ENCODE peak calls at places on chromosomes 4 and X, in eight cellular contexts. S is PC-3; R is kidney; M is upper lobe of left lung; E is endothelial cell of umbilical vein; A is osteoblast; H is CD8-positive, alpha-beta memory T cell; Z is aorta. K is an unnamed sample. For H3K36me3 and H3K4me1, the result is how much of the 10 kb centered on the place peaks cover.

GRCh38 chr4:183348706-183349659 is 26.8 kb upstream of the CLDN24 start:
- DNase-seq in A (peak), R (no peak), Z (no peak), S (peak), H (no peak), E (peak), M (peak), K (no peak)

GRCh38 chrX:68060506-68061205 is 372.6 kb downstream of the OPHN1 start:
- DNase-seq in M (no peak), H (no peak), A (no peak), Z (no peak), R (no peak), S (no peak), E (peak), K (no peak)

GRCh38 chr4:184168406-184169019 is 49.2 kb downstream of the ENPP6 start:
- DNase-seq in E (peak), S (peak), H (peak), Z (peak), A (peak), M (peak), R (peak), K (peak)

GRCh38 chr4:121714548-121714947 is 17.8 kb upstream of the ANXA5 start:
- DNase-seq in A (no peak), M (no peak), Z (no peak), R (no peak), S (no peak), E (peak), H (no peak), K (no peak)

GRCh38 chr4:137775701-137776100 is 243.4 kb upstream of the PCDH18 start:
- DNase-seq in R (no peak), Z (no peak), A (no peak), M (no peak), S (no peak), E (no peak), H (no peak), K (no peak)

GRCh38 chr4:88077911-88078310 is 70.5 kb downstream of the PKD2 start:
- DNase-seq in R (no peak), A (no peak), S (no peak), H (no peak), Z (no peak), E (no peak), M (no peak), K (no peak)

GRCh38 chrX:123835661-123836371 is 24.0 kb upstream of the XIAP start:
- DNase-seq in H (no peak), R (no peak), S (peak), Z (no peak), A (no peak), M (no peak), E (peak), K (no peak)

GRCh38 chr4:168304744-168305459 is 13.7 kb downstream of the DDX60 start:
- DNase-seq in H (no peak), M (no peak), E (peak), S (peak), R (no peak), Z (no peak), A (peak), K (no peak)

GRCh38 chr4:80219301-80220025 is 22.2 kb downstream of the PRDM8 start:
- DNase-seq in M (no peak), S (peak), H (no peak), E (no peak), A (no peak), Z (no peak), R (no peak), K (no peak)

GRCh38 chrX:107654778-107655761 is 26.8 kb downstream of the PRPS1 start:
- DNase-seq in Z (peak), S (peak), E (peak), H (peak), A (peak), M (peak), R (peak), K (peak)

GRCh38 chr4:139839664-139840063 is 174.0 kb downstream of the MGST2 start:
- DNase-seq in S (no peak), H (no peak), A (no peak), R (no peak), Z (no peak), E (no peak), M (no peak), K (no peak)

GRCh38 chr4:105605493-105605892 is 53.1 kb downstream of the ARHGEF38 start:
- DNase-seq in Z (no peak), R (no peak), M (no peak), A (peak), S (peak), H (no peak), E (no peak), K (no peak)

GRCh38 chr4:10006604-10007435 is 14.5 kb downstream of the SLC2A9 start:
- DNase-seq in M (peak), H (no peak), Z (no peak), E (peak), R (peak), S (peak), A (no peak), K (no peak)

GRCh38 chr4:168868044-168868855 is 141.8 kb downstream of the CBR4 start:
- DNase-seq in E (peak), S (peak), M (no peak), A (peak), R (no peak), Z (no peak), H (no peak), K (no peak)

GRCh38 chrX:40031861-40032422 is 65.8 kb downstream of the BCOR start:
- DNase-seq in S (peak), Z (no peak), E (no peak), M (no peak), H (no peak), A (no peak), R (no peak), K (no peak)

GRCh38 chr4:2574058-2574457 is 37.6 kb downstream of the FAM193A start:
- DNase-seq in S (no peak), M (no peak), H (no peak), R (no peak), A (no peak), Z (no peak), E (no peak), K (no peak)

GRCh38 chrX:67779099-67779498 is 235.3 kb downstream of the AR start:
- DNase-seq in E (no peak), Z (no peak), S (no peak), H (no peak), M (peak), A (no peak), R (no peak), K (no peak)

GRCh38 chr4:1113311-1114009 is at the start of gene RNF212:
- DNase-seq in M (no peak), E (peak), R (peak), H (peak), A (peak), Z (no peak), S (no peak), K (peak)

GRCh38 chr4:150769845-150770244 is 187.9 kb downstream of the MAB21L2 start:
- DNase-seq in E (no peak), R (no peak), M (no peak), Z (no peak), S (peak), H (no peak), A (peak), K (no peak)

GRCh38 chr4:108370291-108370690 is 201.6 kb upstream of the LEF1 start:
- DNase-seq in S (no peak), Z (no peak), E (no peak), A (no peak), M (no peak), R (no peak), H (no peak), K (no peak)

GRCh38 chr4:103136671-103137445 is 37.2 kb upstream of the BDH2 start:
- DNase-seq in R (no peak), H (no peak), M (no peak), A (no peak), E (peak), S (no peak), Z (no peak), K (no peak)
- H3K36me3 ChIP-seq in R (under half), H (under half), M (under half), A (under half), E (under half), S (under half), Z (under half), K (under half)

DNA sequence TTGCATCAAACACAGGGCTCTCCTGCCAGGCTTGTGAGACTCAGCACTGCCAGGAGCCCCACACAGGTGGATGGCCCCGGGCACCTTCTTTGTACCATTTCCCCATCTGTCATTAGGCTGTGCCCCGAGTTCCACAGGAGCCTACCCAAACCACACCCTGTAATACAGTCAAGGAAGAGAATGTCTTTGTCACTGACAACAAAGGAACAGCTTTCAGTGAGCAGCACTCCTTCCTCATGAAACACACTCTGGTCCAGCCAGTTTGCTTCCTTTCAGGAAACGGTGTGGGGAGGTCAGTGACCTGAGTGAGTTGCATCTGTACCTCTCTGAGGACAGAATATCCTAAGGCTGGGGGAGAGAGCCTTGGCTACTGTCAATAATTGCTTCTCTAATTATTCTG is 53.7 kb downstream of the LNX1 start:
- DNase-seq in H (no peak), A (no peak), Z (no peak), M (no peak), R (no peak), E (peak), S (peak), K (no peak)
- H3K4me1 ChIP-seq in H (under half), A (under half), Z (under half), M (under half), R (under half), E (under half), S (under half), K (under half)

GRCh38 chr4:11428701-11429571 is at the start of gene HS3ST1:
- DNase-seq in S (peak), R (peak), A (peak), H (no peak), Z (peak), M (peak), E (peak), K (no peak)

GRCh38 chr4:11427201-11427996 is 1.3 kb downstream of the HS3ST1 start:
- DNase-seq in Z (no peak), S (no peak), E (no peak), R (peak), A (peak), M (no peak), H (no peak), K (no peak)

GRCh38 chr4:11428161-11428700 is 463 bp downstream of the HS3ST1 start:
- DNase-seq in Z (no peak), S (no peak), H (no peak), E (no peak), R (peak), M (peak), A (peak), K (no peak)

GRCh38 chr4:11426716-11427115 is 2.0 kb downstream of the HS3ST1 start:
- DNase-seq in R (no peak), E (no peak), S (no peak), Z (no peak), A (peak), H (no peak), M (no peak), K (no peak)

GRCh38 chr4:11429646-11430045 is 952 bp upstream of the HS3ST1 start:
- DNase-seq in S (peak), Z (no peak), E (no peak), R (no peak), A (no peak), M (no peak), H (no peak), K (no peak)
- H3K4me3 ChIP-seq in S (peak), Z (no peak), E (peak), R (peak), A (no peak), M (no peak), H (no peak), K (no peak)

GRCh38 chr4:173319696-173320095 is 14.5 kb downstream of the HMGB2 start:
- DNase-seq in M (no peak), R (no peak), A (no peak), S (no peak), Z (no peak), E (no peak), H (no peak), K (no peak)

GRCh38 chr4:173328236-173328901 is 5.8 kb downstream of the HMGB2 start:
- DNase-seq in E (no peak), Z (no peak), H (no peak), S (no peak), A (no peak), R (no peak), M (no peak), K (no peak)

GRCh38 chr4:173330590-173330989 is 3.6 kb downstream of the HMGB2 start:
- DNase-seq in Z (no peak), E (no peak), R (no peak), S (no peak), H (no peak), A (no peak), M (no peak), K (no peak)

GRCh38 chr4:173325007-173325736 is 9.0 kb downstream of the HMGB2 start:
- DNase-seq in S (no peak), M (no peak), R (no peak), A (no peak), H (no peak), Z (no peak), E (no peak), K (no peak)
- H3K36me3 ChIP-seq in S (under half), M (under half), R (under half), A (under half), H (under half), Z (under half), E (under half), K (under half)

DNA sequence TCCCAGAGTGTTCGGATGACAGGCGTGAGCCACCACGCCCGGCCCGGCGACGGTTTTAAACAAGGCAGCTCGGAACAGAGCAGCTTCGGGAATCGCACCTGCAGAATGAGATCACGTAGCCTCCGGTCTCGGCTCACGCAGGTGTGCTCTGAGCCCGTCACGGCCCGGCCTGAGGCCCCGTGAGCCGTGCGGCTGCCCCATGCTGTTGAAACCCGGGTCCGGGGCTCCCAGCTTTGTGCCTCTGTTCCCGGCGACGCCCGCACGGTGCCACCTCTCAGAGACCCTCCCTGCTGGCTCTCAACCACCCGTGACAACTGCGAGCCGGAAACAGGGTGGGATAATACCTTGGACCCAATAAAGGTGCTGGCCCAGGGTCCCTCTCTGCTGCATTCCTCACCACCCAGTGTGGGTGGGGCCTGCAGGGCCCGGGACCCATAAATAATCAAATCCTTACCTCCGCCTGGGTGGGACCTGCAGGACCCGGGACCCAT is 13.4 kb upstream of the PLCXD1 start:
- DNase-seq in E (no peak), Z (peak), H (no peak), A (peak), M (peak), S (no peak), R (peak), K (no peak)
- H3K4me1 ChIP-seq in E (under half), Z (under half), H (under half), A (under half), M (under half), S (under half), R (under half), K (under half)

GRCh38 chr4:6937748-6938147 is 28.1 kb downstream of the TBC1D14 start:
- DNase-seq in H (no peak), E (no peak), A (no peak), Z (no peak), M (no peak), R (no peak), S (no peak), K (no peak)
- H3K4me3 ChIP-seq in H (no peak), E (no peak), A (no peak), Z (no peak), M (no peak), R (no peak), S (no peak), K (no peak)

GRCh38 chrX:151030845-151031244 is 47.7 kb downstream of the HMGB3 start:
- DNase-seq in M (no peak), R (no peak), Z (no peak), E (no peak), H (no peak), A (no peak), S (peak), K (no peak)

GRCh38 chrX:151031365-151031975 is 48.3 kb downstream of the HMGB3 start:
- DNase-seq in A (no peak), M (no peak), Z (no peak), S (peak), E (no peak), H (no peak), R (no peak), K (no peak)
- H3K36me3 ChIP-seq in A (under half), M (under half), Z (under half), S (under half), E (under half), H (under half), R (under half), K (under half)